ENCODE peak calls at places on chromosome 6, in four cellular contexts. One of them, this sample, is unnamed.

GRCh38 chr6:6728169-6728941 is 139.8 kb downstream of the LY86 start:
- DNase-seq in NCI-H2029: no peak
- DNase-seq in sciatic nerve: no peak
- DNase-seq in stimulated activated CD4-positive, alpha-beta T cell treated with anti-CD3 and anti-CD28 coated beads, TNF-alpha, amount 100 ng/mL, for 48 hours: no peak
- DNase-seq in this sample: no peak

GRCh38 chr6:157763129-157763893 is 59.7 kb upstream of the SNX9 start:
- DNase-seq in stimulated activated CD4-positive, alpha-beta T cell treated with anti-CD3 and anti-CD28 coated beads, TNF-alpha, amount 100 ng/mL, for 48 hours: no peak
- DNase-seq in NCI-H2029: peak
- DNase-seq in sciatic nerve: no peak
- DNase-seq in this sample: no peak

GRCh38 chr6:40999498-41000070 is 39.4 kb downstream of the UNC5CL start:
- DNase-seq in sciatic nerve: peak
- DNase-seq in NCI-H2029: no peak
- DNase-seq in stimulated activated CD4-positive, alpha-beta T cell treated with anti-CD3 and anti-CD28 coated beads, TNF-alpha, amount 100 ng/mL, for 48 hours: no peak
- DNase-seq in this sample: no peak

GRCh38 chr6:56293756-56294155 is 46.4 kb upstream of the COL21A1 start:
- DNase-seq in sciatic nerve: no peak
- DNase-seq in stimulated activated CD4-positive, alpha-beta T cell treated with anti-CD3 and anti-CD28 coated beads, TNF-alpha, amount 100 ng/mL, for 48 hours: no peak
- DNase-seq in NCI-H2029: no peak
- DNase-seq in this sample: no peak

GRCh38 chr6:35776364-35777215 is at the start of gene CLPSL2:
- DNase-seq in sciatic nerve: no peak
- DNase-seq in NCI-H2029: no peak
- DNase-seq in stimulated activated CD4-positive, alpha-beta T cell treated with anti-CD3 and anti-CD28 coated beads, TNF-alpha, amount 100 ng/mL, for 48 hours: no peak
- DNase-seq in this sample: no peak

GRCh38 chr6:12849420-12850200 is 133.0 kb downstream of the PHACTR1 start:
- DNase-seq in NCI-H2029: no peak
- DNase-seq in stimulated activated CD4-positive, alpha-beta T cell treated with anti-CD3 and anti-CD28 coated beads, TNF-alpha, amount 100 ng/mL, for 48 hours: no peak
- DNase-seq in sciatic nerve: no peak
- DNase-seq in this sample: no peak

GRCh38 chr6:63058601-63059000 is 152.7 kb upstream of the FKBP1C start:
- DNase-seq in stimulated activated CD4-positive, alpha-beta T cell treated with anti-CD3 and anti-CD28 coated beads, TNF-alpha, amount 100 ng/mL, for 48 hours: no peak
- DNase-seq in sciatic nerve: no peak
- DNase-seq in NCI-H2029: no peak
- DNase-seq in this sample: no peak

GRCh38 chr6:30781697-30782424 is 37.5 kb upstream of the IER3 start:
- DNase-seq in NCI-H2029: peak
- DNase-seq in sciatic nerve: peak
- DNase-seq in stimulated activated CD4-positive, alpha-beta T cell treated with anti-CD3 and anti-CD28 coated beads, TNF-alpha, amount 100 ng/mL, for 48 hours: no peak
- DNase-seq in this sample: peak

GRCh38 chr6:106125925-106126435 is 39.8 kb downstream of the PRDM1 start:
- DNase-seq in NCI-H2029: no peak
- DNase-seq in sciatic nerve: no peak
- DNase-seq in stimulated activated CD4-positive, alpha-beta T cell treated with anti-CD3 and anti-CD28 coated beads, TNF-alpha, amount 100 ng/mL, for 48 hours: no peak
- DNase-seq in this sample: no peak

GRCh38 chr6:158573542-158573931 is 13.6 kb downstream of the TMEM181 start:
- DNase-seq in sciatic nerve: no peak
- DNase-seq in NCI-H2029: no peak
- DNase-seq in stimulated activated CD4-positive, alpha-beta T cell treated with anti-CD3 and anti-CD28 coated beads, TNF-alpha, amount 100 ng/mL, for 48 hours: no peak
- DNase-seq in this sample: no peak

GRCh38 chr6:79188885-79189505 is 45.5 kb downstream of the HMGN3 start:
- DNase-seq in sciatic nerve: no peak
- DNase-seq in NCI-H2029: no peak
- DNase-seq in stimulated activated CD4-positive, alpha-beta T cell treated with anti-CD3 and anti-CD28 coated beads, TNF-alpha, amount 100 ng/mL, for 48 hours: no peak
- DNase-seq in this sample: no peak

GRCh38 chr6:89034586-89035251 is 45.8 kb upstream of the PNRC1 start:
- DNase-seq in sciatic nerve: no peak
- DNase-seq in stimulated activated CD4-positive, alpha-beta T cell treated with anti-CD3 and anti-CD28 coated beads, TNF-alpha, amount 100 ng/mL, for 48 hours: no peak
- DNase-seq in NCI-H2029: no peak
- DNase-seq in this sample: no peak

GRCh38 chr6:32956176-32956575 is 3.3 kb upstream of the HLA-DMA start:
- DNase-seq in stimulated activated CD4-positive, alpha-beta T cell treated with anti-CD3 and anti-CD28 coated beads, TNF-alpha, amount 100 ng/mL, for 48 hours: no peak
- DNase-seq in NCI-H2029: no peak
- DNase-seq in sciatic nerve: no peak
- DNase-seq in this sample: no peak

GRCh38 chr6:129843573-129843972 is 17.5 kb downstream of the TMEM244 start:
- DNase-seq in NCI-H2029: no peak
- DNase-seq in stimulated activated CD4-positive, alpha-beta T cell treated with anti-CD3 and anti-CD28 coated beads, TNF-alpha, amount 100 ng/mL, for 48 hours: no peak
- DNase-seq in sciatic nerve: no peak
- DNase-seq in this sample: no peak

GRCh38 chr6:51112731-51113130 is 294.1 kb downstream of the TFAP2B start:
- DNase-seq in stimulated activated CD4-positive, alpha-beta T cell treated with anti-CD3 and anti-CD28 coated beads, TNF-alpha, amount 100 ng/mL, for 48 hours: no peak
- DNase-seq in NCI-H2029: no peak
- DNase-seq in sciatic nerve: no peak
- DNase-seq in this sample: no peak

GRCh38 chr6:90446164-90446563 is 140.7 kb downstream of the MAP3K7 start:
- DNase-seq in stimulated activated CD4-positive, alpha-beta T cell treated with anti-CD3 and anti-CD28 coated beads, TNF-alpha, amount 100 ng/mL, for 48 hours: no peak
- DNase-seq in NCI-H2029: peak
- DNase-seq in sciatic nerve: no peak
- DNase-seq in this sample: no peak

GRCh38 chr6:20706293-20707165 is 172.3 kb downstream of the CDKAL1 start:
- DNase-seq in NCI-H2029: peak
- DNase-seq in sciatic nerve: no peak
- DNase-seq in stimulated activated CD4-positive, alpha-beta T cell treated with anti-CD3 and anti-CD28 coated beads, TNF-alpha, amount 100 ng/mL, for 48 hours: no peak
- DNase-seq in this sample: no peak

GRCh38 chr6:129632081-129632758 is 77.8 kb downstream of the ARHGAP18 start:
- DNase-seq in NCI-H2029: no peak
- DNase-seq in stimulated activated CD4-positive, alpha-beta T cell treated with anti-CD3 and anti-CD28 coated beads, TNF-alpha, amount 100 ng/mL, for 48 hours: no peak
- DNase-seq in sciatic nerve: no peak
- DNase-seq in this sample: no peak

GRCh38 chr6:151869787-151870186 is 62.3 kb downstream of the ESR1 start:
- DNase-seq in sciatic nerve: no peak
- DNase-seq in NCI-H2029: no peak
- DNase-seq in stimulated activated CD4-positive, alpha-beta T cell treated with anti-CD3 and anti-CD28 coated beads, TNF-alpha, amount 100 ng/mL, for 48 hours: no peak
- DNase-seq in this sample: no peak

GRCh38 chr6:157089258-157089657 is 234.1 kb downstream of the TMEM242 start:
- DNase-seq in NCI-H2029: peak
- DNase-seq in stimulated activated CD4-positive, alpha-beta T cell treated with anti-CD3 and anti-CD28 coated beads, TNF-alpha, amount 100 ng/mL, for 48 hours: no peak
- DNase-seq in sciatic nerve: no peak
- DNase-seq in this sample: no peak

GRCh38 chr6:157635388-157636244 is 187.4 kb upstream of the SNX9 start:
- DNase-seq in sciatic nerve: peak
- DNase-seq in stimulated activated CD4-positive, alpha-beta T cell treated with anti-CD3 and anti-CD28 coated beads, TNF-alpha, amount 100 ng/mL, for 48 hours: no peak
- DNase-seq in NCI-H2029: no peak
- DNase-seq in this sample: no peak

GRCh38 chr6:38404900-38405556 is 234.7 kb downstream of the BTBD9 start:
- DNase-seq in sciatic nerve: no peak
- DNase-seq in stimulated activated CD4-positive, alpha-beta T cell treated with anti-CD3 and anti-CD28 coated beads, TNF-alpha, amount 100 ng/mL, for 48 hours: no peak
- DNase-seq in NCI-H2029: no peak
- DNase-seq in this sample: no peak

GRCh38 chr6:33018904-33019303 is 9.5 kb upstream of the HLA-DOA start:
- DNase-seq in sciatic nerve: peak
- DNase-seq in NCI-H2029: peak
- DNase-seq in stimulated activated CD4-positive, alpha-beta T cell treated with anti-CD3 and anti-CD28 coated beads, TNF-alpha, amount 100 ng/mL, for 48 hours: no peak
- DNase-seq in this sample: peak

GRCh38 chr6:64062960-64063683 is 427.5 kb downstream of the PHF3 start:
- DNase-seq in sciatic nerve: no peak
- DNase-seq in NCI-H2029: no peak
- DNase-seq in stimulated activated CD4-positive, alpha-beta T cell treated with anti-CD3 and anti-CD28 coated beads, TNF-alpha, amount 100 ng/mL, for 48 hours: no peak
- DNase-seq in this sample: no peak

GRCh38 chr6:43668151-43669028 is 19.2 kb downstream of the MRPS18A start:
- DNase-seq in stimulated activated CD4-positive, alpha-beta T cell treated with anti-CD3 and anti-CD28 coated beads, TNF-alpha, amount 100 ng/mL, for 48 hours: peak
- DNase-seq in NCI-H2029: peak
- DNase-seq in sciatic nerve: no peak
- DNase-seq in this sample: peak

GRCh38 chr6:72865467-72865866 is 243.6 kb downstream of the KCNQ5 start:
- DNase-seq in sciatic nerve: no peak
- DNase-seq in stimulated activated CD4-positive, alpha-beta T cell treated with anti-CD3 and anti-CD28 coated beads, TNF-alpha, amount 100 ng/mL, for 48 hours: no peak
- DNase-seq in NCI-H2029: no peak
- DNase-seq in this sample: no peak

GRCh38 chr6:91634791-91635190 is 1047.9 kb upstream of the MAP3K7 start:
- DNase-seq in NCI-H2029: no peak
- DNase-seq in sciatic nerve: no peak
- DNase-seq in stimulated activated CD4-positive, alpha-beta T cell treated with anti-CD3 and anti-CD28 coated beads, TNF-alpha, amount 100 ng/mL, for 48 hours: no peak
- DNase-seq in this sample: no peak

GRCh38 chr6:2434116-2434515 is 188.7 kb upstream of the GMDS start:
- DNase-seq in stimulated activated CD4-positive, alpha-beta T cell treated with anti-CD3 and anti-CD28 coated beads, TNF-alpha, amount 100 ng/mL, for 48 hours: no peak
- DNase-seq in sciatic nerve: no peak
- DNase-seq in NCI-H2029: no peak
- DNase-seq in this sample: no peak

GRCh38 chr6:11194399-11195274 is 37.8 kb downstream of the NEDD9 start:
- DNase-seq in NCI-H2029: no peak
- DNase-seq in stimulated activated CD4-positive, alpha-beta T cell treated with anti-CD3 and anti-CD28 coated beads, TNF-alpha, amount 100 ng/mL, for 48 hours: no peak
- DNase-seq in sciatic nerve: no peak
- DNase-seq in this sample: no peak

GRCh38 chr6:44110005-44110681 is 17.1 kb downstream of the MRPL14 start:
- DNase-seq in sciatic nerve: no peak
- DNase-seq in NCI-H2029: no peak
- DNase-seq in stimulated activated CD4-positive, alpha-beta T cell treated with anti-CD3 and anti-CD28 coated beads, TNF-alpha, amount 100 ng/mL, for 48 hours: no peak
- DNase-seq in this sample: no peak

GRCh38 chr6:152004036-152004566 is 196.6 kb downstream of the ESR1 start:
- DNase-seq in sciatic nerve: no peak
- DNase-seq in NCI-H2029: no peak
- DNase-seq in stimulated activated CD4-positive, alpha-beta T cell treated with anti-CD3 and anti-CD28 coated beads, TNF-alpha, amount 100 ng/mL, for 48 hours: no peak
- DNase-seq in this sample: no peak

GRCh38 chr6:73248192-73248898 is 14.7 kb downstream of the KHDC1 start:
- DNase-seq in NCI-H2029: peak
- DNase-seq in sciatic nerve: no peak
- DNase-seq in stimulated activated CD4-positive, alpha-beta T cell treated with anti-CD3 and anti-CD28 coated beads, TNF-alpha, amount 100 ng/mL, for 48 hours: no peak
- DNase-seq in this sample: no peak

GRCh38 chr6:9593566-9593965 is 821.3 kb downstream of the TFAP2A start:
- DNase-seq in stimulated activated CD4-positive, alpha-beta T cell treated with anti-CD3 and anti-CD28 coated beads, TNF-alpha, amount 100 ng/mL, for 48 hours: no peak
- DNase-seq in NCI-H2029: no peak
- DNase-seq in sciatic nerve: no peak
- DNase-seq in this sample: no peak

GRCh38 chr6:37648465-37649330 is 49.0 kb downstream of the MDGA1 start:
- DNase-seq in sciatic nerve: peak
- DNase-seq in stimulated activated CD4-positive, alpha-beta T cell treated with anti-CD3 and anti-CD28 coated beads, TNF-alpha, amount 100 ng/mL, for 48 hours: no peak
- DNase-seq in NCI-H2029: no peak
- DNase-seq in this sample: no peak

GRCh38 chr6:12570461-12571030 is 146.0 kb upstream of the PHACTR1 start:
- DNase-seq in stimulated activated CD4-positive, alpha-beta T cell treated with anti-CD3 and anti-CD28 coated beads, TNF-alpha, amount 100 ng/mL, for 48 hours: no peak
- DNase-seq in sciatic nerve: no peak
- DNase-seq in NCI-H2029: no peak
- DNase-seq in this sample: no peak

This sample was measured in head of caudate nucleus.